ENCODE peak calls at places on chromosome 18, in five cellular contexts. One of them, this sample, is unnamed.

GRCh38 chr18:13612111-13612997 is 114.0 kb downstream of the FAM210A start:
- DNase-seq in GM12864: peak
- DNase-seq in GM13976: peak
- DNase-seq in brain microvascular endothelial cell: no peak
- DNase-seq in WTC11: no peak
- DNase-seq in this sample: no peak

GRCh38 chr18:42274488-42275137 is 319.6 kb downstream of the PIK3C3 start:
- DNase-seq in GM12864: no peak
- DNase-seq in GM13976: peak
- DNase-seq in brain microvascular endothelial cell: peak
- DNase-seq in WTC11: no peak
- DNase-seq in this sample: no peak

GRCh38 chr18:75376004-75376403 is 51.5 kb downstream of the SMIM21 start:
- DNase-seq in GM12864: no peak
- DNase-seq in GM13976: no peak
- DNase-seq in brain microvascular endothelial cell: no peak
- DNase-seq in WTC11: no peak
- DNase-seq in this sample: no peak

GRCh38 chr18:22975508-22975907 is 42.4 kb downstream of the RBBP8 start:
- DNase-seq in GM12864: no peak
- DNase-seq in GM13976: no peak
- DNase-seq in brain microvascular endothelial cell: no peak
- DNase-seq in WTC11: no peak
- DNase-seq in this sample: no peak

GRCh38 chr18:62324917-62325805 is at the start of gene TNFRSF11A:
- DNase-seq in GM12864: no peak
- DNase-seq in GM13976: peak
- DNase-seq in brain microvascular endothelial cell: no peak
- DNase-seq in WTC11: peak
- DNase-seq in this sample: no peak

GRCh38 chr18:3453540-3454364 is 3.8 kb downstream of the TGIF1 start:
- DNase-seq in GM12864: no peak
- DNase-seq in GM13976: no peak
- DNase-seq in brain microvascular endothelial cell: peak
- DNase-seq in WTC11: no peak
- DNase-seq in this sample: no peak

GRCh38 chr18:62717059-62717849 is 1.9 kb downstream of the PHLPP1 start:
- DNase-seq in GM12864: no peak
- DNase-seq in GM13976: peak
- DNase-seq in brain microvascular endothelial cell: peak
- DNase-seq in WTC11: peak
- DNase-seq in this sample: no peak

GRCh38 chr18:50775207-50775606 is 44.6 kb downstream of the MRO start:
- DNase-seq in GM12864: no peak
- DNase-seq in GM13976: no peak
- DNase-seq in brain microvascular endothelial cell: no peak
- DNase-seq in WTC11: no peak
- DNase-seq in this sample: no peak

GRCh38 chr18:9333441-9334350 is 877 bp upstream of the TWSG1 start:
- DNase-seq in GM12864: no peak
- DNase-seq in GM13976: no peak
- DNase-seq in brain microvascular endothelial cell: no peak
- DNase-seq in WTC11: peak
- DNase-seq in this sample: no peak

GRCh38 chr18:3340682-3341097 is 78.8 kb downstream of the MYL12B start:
- DNase-seq in GM12864: no peak
- DNase-seq in GM13976: no peak
- DNase-seq in brain microvascular endothelial cell: no peak
- DNase-seq in WTC11: no peak
- DNase-seq in this sample: no peak

GRCh38 chr18:31197676-31198075 is 35.0 kb upstream of the DSC1 start:
- DNase-seq in GM12864: no peak
- DNase-seq in GM13976: peak
- DNase-seq in brain microvascular endothelial cell: no peak
- DNase-seq in WTC11: no peak
- DNase-seq in this sample: no peak

GRCh38 chr18:69648486-69648885 is 247.8 kb downstream of the DOK6 start:
- DNase-seq in GM12864: no peak
- DNase-seq in GM13976: no peak
- DNase-seq in brain microvascular endothelial cell: no peak
- DNase-seq in WTC11: no peak
- DNase-seq in this sample: no peak

GRCh38 chr18:25351773-25352628 is at the start of gene ZNF521:
- DNase-seq in GM12864: no peak
- DNase-seq in GM13976: peak
- DNase-seq in brain microvascular endothelial cell: peak
- DNase-seq in WTC11: peak
- DNase-seq in this sample: peak

GRCh38 chr18:63284861-63285260 is 34.7 kb downstream of the BCL2 start:
- DNase-seq in GM12864: no peak
- DNase-seq in GM13976: no peak
- DNase-seq in brain microvascular endothelial cell: no peak
- DNase-seq in WTC11: no peak
- DNase-seq in this sample: no peak

GRCh38 chr18:57837917-57838548 is 34.9 kb upstream of the ATP8B1 start:
- DNase-seq in GM12864: peak
- DNase-seq in GM13976: peak
- DNase-seq in brain microvascular endothelial cell: peak
- DNase-seq in WTC11: no peak
- DNase-seq in this sample: no peak

GRCh38 chr18:80202264-80202998 is 44.9 kb downstream of the PARD6G start:
- DNase-seq in GM12864: peak
- DNase-seq in GM13976: peak
- DNase-seq in brain microvascular endothelial cell: no peak
- DNase-seq in WTC11: no peak
- DNase-seq in this sample: no peak

GRCh38 chr18:6764382-6764781 is 34.9 kb downstream of the ARHGAP28 start:
- DNase-seq in GM12864: no peak
- DNase-seq in GM13976: no peak
- DNase-seq in brain microvascular endothelial cell: no peak
- DNase-seq in WTC11: no peak
- DNase-seq in this sample: no peak

GRCh38 chr18:11570770-11571169 is 38.6 kb upstream of the SLC35G4 start:
- DNase-seq in GM12864: no peak
- DNase-seq in GM13976: no peak
- DNase-seq in brain microvascular endothelial cell: peak
- DNase-seq in WTC11: no peak
- DNase-seq in this sample: no peak

GRCh38 chr18:10872297-10872696 is 277.1 kb downstream of the PIEZO2 start:
- DNase-seq in GM12864: no peak
- DNase-seq in GM13976: no peak
- DNase-seq in brain microvascular endothelial cell: no peak
- DNase-seq in WTC11: no peak
- DNase-seq in this sample: no peak

GRCh38 chr18:22398464-22398863 is 19.3 kb downstream of the CTAGE1 start:
- DNase-seq in GM12864: no peak
- DNase-seq in GM13976: no peak
- DNase-seq in brain microvascular endothelial cell: no peak
- DNase-seq in WTC11: no peak
- DNase-seq in this sample: no peak

GRCh38 chr18:76621184-76621583 is 126.1 kb upstream of the ZNF516 start:
- DNase-seq in GM12864: no peak
- DNase-seq in GM13976: no peak
- DNase-seq in brain microvascular endothelial cell: no peak
- DNase-seq in WTC11: no peak
- DNase-seq in this sample: no peak

GRCh38 chr18:54662986-54663385 is 71.9 kb downstream of the DYNAP start:
- DNase-seq in GM12864: no peak
- DNase-seq in GM13976: no peak
- DNase-seq in brain microvascular endothelial cell: no peak
- DNase-seq in WTC11: no peak
- DNase-seq in this sample: no peak

GRCh38 chr18:67010916-67011315 is 407.0 kb upstream of the CDH19 start:
- DNase-seq in GM12864: no peak
- DNase-seq in GM13976: no peak
- DNase-seq in brain microvascular endothelial cell: no peak
- DNase-seq in WTC11: no peak
- DNase-seq in this sample: no peak

GRCh38 chr18:34707670-34708069 is 2.4 kb upstream of the DTNA start:
- DNase-seq in GM12864: no peak
- DNase-seq in GM13976: no peak
- DNase-seq in brain microvascular endothelial cell: peak
- DNase-seq in WTC11: no peak
- DNase-seq in this sample: no peak

GRCh38 chr18:50819727-50820378 is at the start of gene MRO:
- DNase-seq in GM12864: peak
- DNase-seq in GM13976: peak
- DNase-seq in brain microvascular endothelial cell: peak
- DNase-seq in WTC11: peak
- DNase-seq in this sample: peak

GRCh38 chr18:6578686-6579085 is 150.8 kb upstream of the ARHGAP28 start:
- DNase-seq in GM12864: no peak
- DNase-seq in GM13976: no peak
- DNase-seq in brain microvascular endothelial cell: no peak
- DNase-seq in WTC11: no peak
- DNase-seq in this sample: no peak

GRCh38 chr18:54762386-54762785 is 65.9 kb upstream of the RAB27B start:
- DNase-seq in GM12864: no peak
- DNase-seq in GM13976: no peak
- DNase-seq in brain microvascular endothelial cell: no peak
- DNase-seq in WTC11: no peak
- DNase-seq in this sample: no peak

GRCh38 chr18:63197246-63197791 is 122.2 kb downstream of the BCL2 start:
- DNase-seq in GM12864: no peak
- DNase-seq in GM13976: no peak
- DNase-seq in brain microvascular endothelial cell: no peak
- DNase-seq in WTC11: no peak
- DNase-seq in this sample: no peak

GRCh38 chr18:12628706-12629702 is 28.9 kb downstream of the SPIRE1 start:
- DNase-seq in GM12864: no peak
- DNase-seq in GM13976: no peak
- DNase-seq in brain microvascular endothelial cell: peak
- DNase-seq in WTC11: no peak
- DNase-seq in this sample: no peak

GRCh38 chr18:13520306-13520705 is 206.1 kb downstream of the FAM210A start:
- DNase-seq in GM12864: no peak
- DNase-seq in GM13976: no peak
- DNase-seq in brain microvascular endothelial cell: no peak
- DNase-seq in WTC11: no peak
- DNase-seq in this sample: no peak

DNA sequence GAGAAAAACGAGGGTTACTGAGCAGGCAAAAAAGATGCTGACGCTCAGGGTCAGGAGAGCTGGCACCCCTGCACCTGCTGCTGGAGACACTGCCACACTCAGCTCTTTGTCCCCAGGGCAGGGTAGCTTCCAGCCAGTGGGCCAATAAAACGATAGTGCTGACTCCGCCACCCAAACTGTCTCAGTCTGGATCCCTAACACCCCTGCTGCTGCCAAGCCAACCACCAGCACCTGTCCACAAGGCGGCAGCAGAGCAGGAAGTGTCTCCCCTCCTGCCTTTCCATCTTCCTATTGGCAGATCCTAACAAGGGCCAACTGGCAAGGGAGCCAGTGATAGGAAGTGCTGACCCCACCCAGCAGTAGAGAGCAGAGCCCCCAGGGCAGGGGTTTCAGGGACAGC is 531.5 kb upstream of the SALL3 start:
- DNase-seq in GM12864: no peak
- DNase-seq in GM13976: no peak
- DNase-seq in brain microvascular endothelial cell: no peak
- DNase-seq in WTC11: peak
- DNase-seq in this sample: no peak
- TF ChIP-seq CTCF in GM12864: no peak
- TF ChIP-seq CTCF in GM13976: no peak
- TF ChIP-seq CTCF in brain microvascular endothelial cell: no peak
- TF ChIP-seq CTCF in WTC11: no peak
- TF ChIP-seq CTCF in this sample: no peak

DNA sequence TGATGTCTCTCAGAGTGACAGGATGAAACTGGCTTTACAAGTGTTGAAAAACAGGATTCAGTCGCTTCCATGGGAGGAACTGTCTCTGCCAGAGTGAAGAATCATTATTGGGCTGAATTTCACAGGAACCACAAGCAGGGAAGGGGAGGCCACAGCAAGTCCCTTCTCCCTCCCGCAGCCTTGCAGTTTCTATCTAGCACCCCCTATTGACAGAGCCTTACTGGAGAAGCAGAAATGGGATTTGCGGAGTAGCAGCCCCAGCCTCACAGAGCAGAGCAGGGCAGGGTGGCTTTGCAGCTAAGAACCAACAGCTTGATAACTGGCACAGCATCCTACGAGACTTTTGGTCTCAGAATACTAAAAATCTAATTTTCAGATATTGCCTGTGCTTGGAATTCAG is 33.3 kb upstream of the RMP24 start:
- DNase-seq in GM12864: no peak
- DNase-seq in GM13976: no peak
- DNase-seq in brain microvascular endothelial cell: no peak
- DNase-seq in WTC11: peak
- DNase-seq in this sample: no peak
- TF ChIP-seq CTCF in GM12864: peak
- TF ChIP-seq CTCF in GM13976: peak
- TF ChIP-seq CTCF in brain microvascular endothelial cell: peak
- TF ChIP-seq CTCF in WTC11: peak
- TF ChIP-seq CTCF in this sample: no peak

GRCh38 chr18:52341617-52342381 is 1.8 kb downstream of the DCC start:
- DNase-seq in GM12864: no peak
- DNase-seq in GM13976: no peak
- DNase-seq in brain microvascular endothelial cell: no peak
- DNase-seq in WTC11: peak
- DNase-seq in this sample: peak

GRCh38 chr18:52340466-52341378 is 725 bp downstream of the DCC start:
- DNase-seq in GM12864: no peak
- DNase-seq in GM13976: no peak
- DNase-seq in brain microvascular endothelial cell: no peak
- DNase-seq in WTC11: no peak
- DNase-seq in this sample: no peak

GRCh38 chr18:52337286-52337685 is 2.7 kb upstream of the DCC start:
- DNase-seq in GM12864: no peak
- DNase-seq in GM13976: no peak
- DNase-seq in brain microvascular endothelial cell: peak
- DNase-seq in WTC11: no peak
- DNase-seq in this sample: no peak

GRCh38 chr18:52343138-52343537 is 3.1 kb downstream of the DCC start:
- DNase-seq in GM12864: no peak
- DNase-seq in GM13976: no peak
- DNase-seq in brain microvascular endothelial cell: no peak
- DNase-seq in WTC11: no peak
- DNase-seq in this sample: no peak

DNA sequence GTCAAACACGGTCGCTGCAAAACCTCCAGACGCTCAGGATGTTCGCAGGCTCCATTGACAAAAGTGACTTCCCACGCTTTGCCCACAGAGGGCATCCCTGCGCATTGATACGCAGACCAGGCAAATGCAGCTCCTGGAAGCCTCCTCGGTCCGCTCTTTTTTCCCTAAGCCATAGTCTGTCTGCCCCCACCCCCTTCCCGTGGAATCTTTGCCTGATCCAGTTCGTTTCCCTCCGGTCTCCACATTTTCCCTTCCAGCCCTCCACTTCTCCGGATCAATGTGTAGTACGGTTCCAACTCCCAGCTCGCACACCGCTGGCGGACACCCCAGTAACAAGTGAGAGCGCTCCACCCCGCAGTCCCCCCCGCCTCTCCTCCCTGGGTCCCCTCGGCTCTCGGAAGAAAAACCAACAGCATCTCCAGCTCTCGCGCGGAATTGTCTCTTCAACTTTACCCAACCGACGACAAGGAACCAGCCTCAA is at the start of gene DCC:
- DNase-seq in GM12864: no peak
- DNase-seq in GM13976: no peak
- DNase-seq in brain microvascular endothelial cell: peak
- DNase-seq in WTC11: peak
- DNase-seq in this sample: no peak
- TF ChIP-seq CTCF in GM12864: peak
- TF ChIP-seq CTCF in GM13976: peak
- TF ChIP-seq CTCF in brain microvascular endothelial cell: peak
- TF ChIP-seq CTCF in WTC11: no peak
- TF ChIP-seq CTCF in this sample: peak

GRCh38 chr18:37166491-37166890 is 337.6 kb downstream of the KIAA1328 start:
- DNase-seq in GM12864: no peak
- DNase-seq in GM13976: no peak
- DNase-seq in brain microvascular endothelial cell: no peak
- DNase-seq in WTC11: no peak
- DNase-seq in this sample: no peak
- TF ChIP-seq CTCF in GM12864: no peak
- TF ChIP-seq CTCF in GM13976: no peak
- TF ChIP-seq CTCF in brain microvascular endothelial cell: no peak
- TF ChIP-seq CTCF in WTC11: no peak
- TF ChIP-seq CTCF in this sample: no peak